ENCODE peak calls at places on chromosome 19, in six cellular contexts. O is keratinocyte, B is fibroblast of lung, Y is kidney, H is endothelial cell of umbilical vein, R is IMR-90. G is an unnamed sample. For H3K4me1, the result is how much of the 10 kb centered on the place peaks cover.

GRCh38 chr19:5967994-5968430 is 9.9 kb downstream of the RANBP3 start:
- DNase-seq in O (peak), B (peak), Y (peak), H (peak), R (peak), G (peak)

GRCh38 chr19:48632692-48633147 is 4.5 kb downstream of the DBP start:
- DNase-seq in O (no peak), B (no peak), Y (no peak), H (no peak), R (peak), G (peak)

GRCh38 chr19:40266111-40266510 is 19.0 kb downstream of the AKT2 start:
- DNase-seq in O (no peak), B (no peak), Y (peak), H (no peak), R (no peak), G (no peak)

GRCh38 chr19:45172173-45172572 is 5.9 kb downstream of the TRAPPC6A start:
- DNase-seq in O (no peak), B (no peak), Y (no peak), H (no peak), R (no peak), G (no peak)

GRCh38 chr19:7673995-7674667 is 2.8 kb upstream of the MCEMP1 start:
- DNase-seq in O (no peak), B (peak), Y (no peak), H (peak), R (peak), G (peak)

GRCh38 chr19:5520501-5520900 is 47.3 kb downstream of the TINCR start:
- DNase-seq in O (no peak), B (no peak), Y (no peak), H (no peak), R (no peak), G (no peak)

GRCh38 chr19:7655581-7655980 is 13.3 kb upstream of the RETN start:
- DNase-seq in O (no peak), B (no peak), Y (no peak), H (peak), R (no peak), G (no peak)

GRCh38 chr19:43700368-43701015 is 15.4 kb upstream of the IRGC start:
- DNase-seq in O (peak), B (peak), Y (no peak), H (peak), R (peak), G (no peak)

GRCh38 chr19:3785464-3785937 is 680 bp downstream of the MATK start:
- DNase-seq in O (no peak), B (no peak), Y (peak), H (no peak), R (no peak), G (peak)

GRCh38 chr19:48511800-48512503 is at the start of gene LMTK3:
- DNase-seq in O (no peak), B (peak), Y (peak), H (no peak), R (peak), G (no peak)

GRCh38 chr19:50309396-50310125 is 19.6 kb downstream of the KCNC3 start:
- DNase-seq in O (no peak), B (no peak), Y (no peak), H (no peak), R (no peak), G (peak)

GRCh38 chr19:45499196-45500180 is 1.2 kb downstream of the PPM1N start:
- DNase-seq in O (no peak), B (no peak), Y (peak), H (peak), R (no peak), G (peak)

GRCh38 chr19:55358943-55359908 is 3.8 kb downstream of the GARIN5B start:
- DNase-seq in O (no peak), B (no peak), Y (no peak), H (no peak), R (no peak), G (no peak)

GRCh38 chr19:58154287-58154678 is 3.7 kb upstream of the ZNF329 start:
- DNase-seq in O (no peak), B (peak), Y (peak), H (peak), R (peak), G (no peak)

GRCh38 chr19:48938256-48938655 is 4.8 kb downstream of the DHDH start:
- DNase-seq in O (no peak), B (no peak), Y (peak), H (no peak), R (no peak), G (no peak)

GRCh38 chr19:46586294-46586693 is 14.8 kb upstream of the CALM3 start:
- DNase-seq in O (no peak), B (no peak), Y (no peak), H (no peak), R (no peak), G (no peak)

GRCh38 chr19:2214253-2214652 is 21.9 kb downstream of the PLEKHJ1 start:
- DNase-seq in O (no peak), B (peak), Y (no peak), H (no peak), R (no peak), G (no peak)

GRCh38 chr19:10269333-10270179 is 1.4 kb upstream of the ICAM1 start:
- DNase-seq in O (no peak), B (peak), Y (peak), H (peak), R (peak), G (peak)

GRCh38 chr19:29630661-29631060 is 24.6 kb downstream of the POP4 start:
- DNase-seq in O (no peak), B (no peak), Y (no peak), H (no peak), R (no peak), G (no peak)

GRCh38 chr19:15195987-15196682 is 4.7 kb downstream of the NOTCH3 start:
- DNase-seq in O (no peak), B (no peak), Y (peak), H (no peak), R (no peak), G (peak)

GRCh38 chr19:18475004-18475453 is 37.1 kb upstream of the ISYNA1 start:
- DNase-seq in O (no peak), B (no peak), Y (no peak), H (no peak), R (no peak), G (no peak)
- H3K4me1 ChIP-seq in O (under half), B (under half), Y (under half), H (under half), R (under half), G (under half)

GRCh38 chr19:53076984-53077383 is 26.2 kb downstream of the ZNF160 start:
- DNase-seq in O (no peak), B (peak), Y (peak), H (peak), R (peak), G (peak)
- TF ChIP-seq CTCF in O (peak), B (peak), Y (peak), H (peak), R (peak), G (peak)

GRCh38 chr19:51702103-51702753 is 9.1 kb downstream of the SPACA6 start:
- DNase-seq in O (no peak), B (peak), Y (peak), H (peak), R (peak), G (peak)
- H3K9ac ChIP-seq in O (peak), B (no peak), Y (peak), H (no peak), R (no peak), G (peak)

GRCh38 chr19:38679839-38680238 is 32.4 kb downstream of the ACTN4 start:
- DNase-seq in O (no peak), B (peak), Y (no peak), H (no peak), R (peak), G (no peak)
- H3K4me1 ChIP-seq in O (half or more), B (half or more), Y (half or more), H (half or more), R (half or more), G (under half)

DNA sequence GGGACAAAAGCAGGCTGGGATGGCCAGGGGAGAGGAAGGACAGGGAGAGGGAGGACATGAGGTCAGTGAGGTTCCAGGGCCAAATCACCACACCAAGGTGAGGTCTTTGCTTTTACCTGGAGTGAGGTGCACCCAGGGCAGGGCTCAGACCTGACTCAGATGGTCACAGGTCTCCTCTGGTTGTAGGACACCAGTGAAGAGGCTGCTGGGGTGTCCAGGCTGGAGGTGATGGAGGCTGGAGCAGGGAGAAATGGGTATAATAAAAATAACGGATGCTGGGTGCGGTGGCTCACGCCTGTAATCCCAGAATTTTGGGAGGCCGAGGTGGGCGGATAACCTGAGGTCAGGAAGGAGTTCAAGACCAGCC is 6.9 kb downstream of the GRAMD1A start:
- DNase-seq in O (no peak), B (no peak), Y (no peak), H (no peak), R (no peak), G (no peak)
- TF ChIP-seq CTCF in O (no peak), B (no peak), Y (no peak), H (no peak), R (no peak), G (no peak)

DNA sequence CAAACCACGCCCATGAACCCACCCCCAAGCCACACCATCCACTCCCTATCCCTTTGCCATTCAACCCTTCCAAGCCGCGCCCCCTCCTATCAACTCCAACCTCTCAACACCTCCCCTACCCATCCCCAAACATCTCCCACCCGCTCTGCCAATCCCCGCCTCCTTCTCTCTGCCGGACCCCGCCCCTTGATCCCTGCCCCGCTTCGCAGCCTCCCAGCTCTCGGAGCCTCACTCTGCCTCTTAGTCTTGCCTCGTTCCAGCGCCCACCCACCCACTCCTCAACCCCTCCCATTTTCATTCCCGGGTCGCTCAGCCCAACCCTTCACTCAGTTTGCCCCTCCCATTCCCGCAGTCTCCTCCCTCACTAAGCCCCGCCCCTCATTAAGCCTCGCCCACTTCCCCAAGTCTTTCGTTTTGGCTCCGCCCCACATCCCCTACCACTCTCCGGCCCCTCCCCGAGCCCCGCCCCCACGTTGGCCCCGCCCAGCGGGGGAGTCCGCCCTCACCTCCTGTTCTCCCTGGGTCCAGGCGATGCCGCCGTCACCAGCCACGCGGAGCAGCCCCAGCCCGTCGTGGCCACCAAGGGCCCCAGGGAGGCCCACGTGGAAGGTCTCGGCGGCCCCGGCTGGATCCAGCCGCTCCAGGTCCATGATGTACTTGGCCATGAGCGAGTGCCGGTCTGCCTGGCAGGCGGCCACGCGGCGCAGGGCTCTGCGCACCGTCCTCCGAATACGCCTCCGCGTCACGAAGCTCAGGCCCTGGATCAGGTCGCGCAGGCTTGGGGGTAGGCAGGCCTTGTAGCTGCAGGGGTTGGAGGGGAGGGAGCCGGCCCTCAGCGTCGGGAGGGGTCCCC is 5.7 kb downstream of the JAK3 start:
- DNase-seq in O (peak), B (peak), Y (peak), H (peak), R (peak), G (peak)
- H3K9ac ChIP-seq in O (peak), B (peak), Y (no peak), H (no peak), R (no peak), G (no peak)

DNA sequence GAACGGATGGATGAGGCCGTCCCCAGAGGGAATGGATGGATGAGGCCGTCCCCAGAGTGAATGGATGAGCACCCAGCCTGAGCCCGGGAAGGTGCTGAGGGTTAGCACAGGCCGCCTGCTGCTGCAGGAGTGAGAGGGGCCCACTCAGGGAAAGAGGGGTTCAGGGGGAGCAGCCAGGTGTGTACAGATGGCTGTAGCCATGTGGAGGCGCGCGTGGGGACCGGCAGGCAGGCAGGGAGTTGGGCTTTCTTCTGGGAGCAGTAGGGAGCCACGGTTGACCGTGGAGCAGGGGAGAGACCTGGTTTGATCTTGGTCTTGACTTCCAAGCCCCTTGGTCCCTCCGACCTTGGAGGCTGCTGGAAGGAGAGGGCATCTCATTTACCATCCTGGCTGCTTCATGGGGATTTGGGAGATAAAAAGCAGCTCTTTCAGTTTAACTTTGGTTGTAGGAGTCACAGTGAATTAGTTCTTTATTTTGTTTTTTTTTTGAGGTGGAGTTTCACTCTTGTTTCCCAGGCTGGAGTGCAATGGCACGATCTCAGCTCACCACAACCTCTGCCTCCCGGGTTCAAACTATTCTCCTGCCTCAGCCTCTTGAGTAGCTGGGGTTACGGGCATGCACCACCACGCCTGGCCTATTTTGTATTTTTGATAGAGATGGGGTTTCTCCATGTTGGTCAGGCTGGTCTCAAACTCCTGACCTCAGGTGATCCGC is 24.7 kb downstream of the ARID3A start:
- DNase-seq in O (no peak), B (no peak), Y (no peak), H (no peak), R (no peak), G (no peak)
- H3K4me1 ChIP-seq in O (under half), B (under half), Y (under half), H (under half), R (under half), G (under half)

GRCh38 chr19:27748551-27749152 is 1464.3 kb downstream of the UQCRFS1 start:
- DNase-seq in O (no peak), B (peak), Y (no peak), H (no peak), R (peak), G (peak)

GRCh38 chr19:27750697-27751391 is 1462.1 kb downstream of the UQCRFS1 start:
- DNase-seq in O (no peak), B (no peak), Y (no peak), H (no peak), R (no peak), G (peak)

GRCh38 chr19:27745978-27746542 is 1466.9 kb downstream of the UQCRFS1 start:
- DNase-seq in O (no peak), B (no peak), Y (no peak), H (no peak), R (no peak), G (peak)

GRCh38 chr19:27744926-27745844 is 1467.8 kb downstream of the UQCRFS1 start:
- DNase-seq in O (no peak), B (no peak), Y (no peak), H (no peak), R (no peak), G (peak)

GRCh38 chr19:27746691-27747380 is 1466.1 kb downstream of the UQCRFS1 start:
- DNase-seq in O (no peak), B (peak), Y (peak), H (no peak), R (peak), G (peak)
- TF ChIP-seq CTCF in O (peak), B (no peak), Y (peak), H (no peak), R (no peak), G (peak)

G was measured in endodermal cell.